ENCODE peak calls at places on chromosomes 7 and 10, in eight cellular contexts. N is keratinocyte, B is K562, A is GM23248, M is neural progenitor cell, J is HCT116, V is colonic mucosa, R is Karpas-422. H is an unnamed sample.

GRCh38 chr7:111568419-111568818 is 6.1 kb upstream of the IMMP2L start:
- DNase-seq in N (no peak), B (no peak), A (no peak), M (no peak), J (no peak), V (no peak), R (no peak), H (no peak)

GRCh38 chr7:6315786-6316185 is 43.4 kb upstream of the CYTH3 start:
- DNase-seq in N (no peak), B (no peak), A (no peak), M (no peak), J (no peak), V (no peak), R (no peak), H (no peak)

GRCh38 chr10:96690755-96691730 is 29.3 kb downstream of the PIK3AP1 start:
- DNase-seq in N (no peak), B (no peak), A (peak; percentile 23), M (no peak), J (no peak), V (no peak), R (no peak), H (peak; percentile 50)

GRCh38 chr10:12656518-12657142 is 307.3 kb downstream of the CAMK1D start:
- DNase-seq in N (peak; percentile 26), B (peak; percentile 33), A (peak; percentile 69), M (peak; percentile 53), J (peak; percentile 48), V (no peak), R (peak; percentile 83), H (peak; percentile 72)

GRCh38 chr7:107147464-107148214 is 21.2 kb upstream of the HBP1 start:
- DNase-seq in N (no peak), B (peak; percentile 42), A (peak; percentile 76), M (peak; percentile 50), J (peak; percentile 34), V (no peak), R (peak; percentile 72), H (peak; percentile 76)

GRCh38 chr10:77592946-77593636 is 44.5 kb downstream of the KCNMA1 start:
- DNase-seq in N (peak; percentile 71), B (peak; percentile 27), A (peak; percentile 98), M (no peak), J (peak; percentile 63), V (no peak), R (no peak), H (peak; percentile 88)

GRCh38 chr7:3725660-3726059 is 424.6 kb downstream of the SDK1 start:
- DNase-seq in N (no peak), B (no peak), A (no peak), M (no peak), J (no peak), V (no peak), R (no peak), H (no peak)

GRCh38 chr7:127347567-127348246 is 44.8 kb downstream of the ZNF800 start:
- DNase-seq in N (no peak), B (peak; percentile 88), A (peak; percentile 92), M (peak; percentile 92), J (no peak), V (peak; percentile 63), R (peak; percentile 83), H (peak; percentile 77)

GRCh38 chr10:50576995-50577394 is 46.8 kb downstream of the SGMS1 start:
- DNase-seq in N (no peak), B (no peak), A (no peak), M (no peak), J (no peak), V (no peak), R (no peak), H (no peak)

GRCh38 chr7:143487566-143487965 is 9.9 kb downstream of the TAS2R41 start:
- DNase-seq in N (no peak), B (no peak), A (peak; percentile 70), M (no peak), J (no peak), V (peak; percentile 59), R (no peak), H (peak; percentile 24)

GRCh38 chr7:32034052-32034451 is 36.2 kb downstream of the PDE1C start:
- DNase-seq in N (no peak), B (no peak), A (no peak), M (no peak), J (no peak), V (no peak), R (no peak), H (no peak)

GRCh38 chr10:17140386-17140761 is 10.8 kb upstream of the CUBN start:
- DNase-seq in N (no peak), B (no peak), A (no peak), M (no peak), J (no peak), V (no peak), R (no peak), H (no peak)

GRCh38 chr7:7177044-7177517 is 5.3 kb upstream of the C1GALT1 start:
- DNase-seq in N (peak; percentile 81), B (no peak), A (peak; percentile 84), M (peak; percentile 29), J (peak; percentile 94), V (no peak), R (no peak), H (peak; percentile 55)

GRCh38 chr7:25006225-25006624 is 26.2 kb upstream of the OSBPL3 start:
- DNase-seq in N (no peak), B (no peak), A (no peak), M (no peak), J (no peak), V (no peak), R (no peak), H (no peak)

GRCh38 chr7:103762361-103762760 is 227.1 kb downstream of the RELN start:
- DNase-seq in N (no peak), B (no peak), A (no peak), M (no peak), J (no peak), V (no peak), R (no peak), H (no peak)

GRCh38 chr7:134458341-134458805 is 527 bp downstream of the AKR1B1 start:
- DNase-seq in N (no peak), B (no peak), A (peak; percentile 78), M (peak; percentile 82), J (no peak), V (peak; percentile 50), R (peak; percentile 82), H (peak; percentile 75)

GRCh38 chr10:4354382-4354812 is 471.6 kb upstream of the AKR1E2 start:
- DNase-seq in N (peak; percentile 66), B (no peak), A (peak; percentile 39), M (no peak), J (peak; percentile 88), V (peak; percentile 27), R (no peak), H (no peak)

GRCh38 chr7:11437987-11438386 is 394.0 kb downstream of the THSD7A start:
- DNase-seq in N (no peak), B (no peak), A (peak; percentile 34), M (no peak), J (no peak), V (no peak), R (no peak), H (peak; percentile 30)

GRCh38 chr7:92904292-92905131 is 68.1 kb upstream of the CDK6 start:
- DNase-seq in N (peak; percentile 97), B (peak; percentile 82), A (peak; percentile 95), M (no peak), J (peak; percentile 88), V (no peak), R (no peak), H (peak; percentile 66)

GRCh38 chr7:81986745-81987470 is 217.1 kb upstream of the HGF start:
- DNase-seq in N (no peak), B (no peak), A (no peak), M (no peak), J (no peak), V (no peak), R (no peak), H (no peak)

GRCh38 chr7:74027683-74028320 is at the start of gene ELN:
- DNase-seq in N (no peak), B (no peak), A (peak; percentile 62), M (peak; percentile 56), J (no peak), V (peak; percentile 66), R (no peak), H (peak; percentile 74)

GRCh38 chr7:73827568-73828106 is 3.2 kb upstream of the CLDN4 start:
- DNase-seq in N (no peak), B (no peak), A (no peak), M (no peak), J (peak; percentile 87), V (peak; percentile 92), R (no peak), H (no peak)

GRCh38 chr7:134515569-134516468 is 11.5 kb upstream of the AKR1B10 start:
- DNase-seq in N (peak; percentile 58), B (no peak), A (peak; percentile 97), M (no peak), J (peak; percentile 68), V (no peak), R (no peak), H (peak; percentile 81)

GRCh38 chr10:61409132-61409531 is 44.0 kb downstream of the TMEM26 start:
- DNase-seq in N (no peak), B (no peak), A (no peak), M (peak; percentile 7), J (no peak), V (no peak), R (no peak), H (no peak)
- H3K9ac ChIP-seq in N (no peak overlapping the region), B (no peak overlapping the region), A (no peak overlapping the region), M (no peak overlapping the region), J (no peak overlapping the region), V (no peak overlapping the region), R (no peak overlapping the region), H (no peak overlapping the region)

GRCh38 chr7:84190016-84190705 is 4.4 kb downstream of the SEMA3A start:
- DNase-seq in N (no peak), B (no peak), A (peak; percentile 48), M (no peak), J (no peak), V (no peak), R (no peak), H (no peak)
- H3K36me3 ChIP-seq in N (no peaks in the 10 kb centered on the region), B (no peaks in the 10 kb centered on the region), A (no peaks in the 10 kb centered on the region), M (no peaks in the 10 kb centered on the region), J (no peaks in the 10 kb centered on the region), V (no peaks in the 10 kb centered on the region), R (no peaks in the 10 kb centered on the region), H (no peaks in the 10 kb centered on the region)

GRCh38 chr10:113857210-113857609 is 2.7 kb downstream of the NHLRC2 start:
- DNase-seq in N (no peak), B (no peak), A (peak; percentile 30), M (no peak), J (no peak), V (no peak), R (no peak), H (no peak)
- H3K4me3 ChIP-seq in N (no peak overlapping the region), B (no peak overlapping the region), A (peak overlapping the region; percentile 92), M (peak overlapping the region; percentile 86), J (no peak overlapping the region), V (no peak overlapping the region), R (peak overlapping the region; percentile 87), H (no peak overlapping the region)

DNA sequence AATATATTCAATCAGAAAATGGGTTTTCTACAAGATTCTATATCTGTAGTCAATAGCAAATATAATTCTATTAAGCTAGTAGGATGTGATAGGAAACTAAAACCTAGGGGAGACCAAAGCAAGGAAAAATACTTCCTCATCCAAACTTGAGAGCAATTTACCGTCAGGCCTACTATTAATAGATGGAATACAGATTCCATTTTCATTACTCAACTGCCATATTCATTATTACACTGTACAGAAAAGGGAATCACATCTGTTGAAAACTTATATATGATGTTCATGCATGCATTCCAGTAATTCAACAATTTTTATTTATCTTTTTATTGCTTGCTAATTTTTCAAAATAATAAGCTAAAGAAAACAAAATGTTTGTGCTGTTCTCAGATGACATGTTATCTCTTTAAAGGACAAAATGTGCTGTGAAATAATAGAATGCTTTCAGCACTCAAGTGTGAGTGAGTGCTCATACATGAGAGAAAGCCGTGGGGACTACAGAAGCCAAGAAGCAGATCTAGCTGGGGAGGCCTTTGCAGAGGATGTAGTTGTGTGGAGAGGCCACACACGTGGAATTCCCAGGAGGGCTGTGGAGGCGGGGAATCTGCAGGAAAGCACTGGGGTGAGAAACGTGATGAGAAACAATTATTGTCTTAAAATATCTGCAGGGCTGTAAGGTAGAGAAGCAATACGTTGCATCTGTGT is 110.0 kb downstream of the EGFR start:
- DNase-seq in N (no peak), B (no peak), A (peak; percentile 69), M (peak; percentile 31), J (no peak), V (no peak), R (no peak), H (peak; percentile 37)
- H3K9ac ChIP-seq in N (peak overlapping the region; percentile 92), B (no peak overlapping the region), A (peak overlapping the region; percentile 74), M (no peak overlapping the region), J (peak overlapping the region; percentile 80), V (no peak overlapping the region), R (no peak overlapping the region), H (peak overlapping the region; percentile 72)

H was measured in adipocyte.